ENCODE peak calls at places on chromosomes 16 and 17, in six cellular contexts. One of them, this sample, is unnamed. For H3K4me1, the result is how much of the 10 kb centered on the place peaks cover.

GRCh38 chr16:11328172-11329079 is 16.8 kb upstream of the RMI2 start:
- DNase-seq in pancreas: no peak
- DNase-seq in tibial nerve: no peak
- DNase-seq in cardiac muscle cell: peak
- DNase-seq in Peyer's patch: peak
- DNase-seq in thoracic aorta: no peak
- DNase-seq in this sample: peak

GRCh38 chr17:78664476-78665384 is 87.5 kb upstream of the DNAH17 start:
- DNase-seq in pancreas: no peak
- DNase-seq in tibial nerve: no peak
- DNase-seq in cardiac muscle cell: no peak
- DNase-seq in Peyer's patch: no peak
- DNase-seq in thoracic aorta: no peak
- DNase-seq in this sample: no peak

GRCh38 chr16:74716355-74716754 is 15.7 kb upstream of the MLKL start:
- DNase-seq in pancreas: peak
- DNase-seq in tibial nerve: no peak
- DNase-seq in cardiac muscle cell: no peak
- DNase-seq in Peyer's patch: no peak
- DNase-seq in thoracic aorta: no peak
- DNase-seq in this sample: no peak

GRCh38 chr16:75112281-75113045 is 4.1 kb downstream of the LDHD start:
- DNase-seq in pancreas: peak
- DNase-seq in tibial nerve: no peak
- DNase-seq in cardiac muscle cell: no peak
- DNase-seq in Peyer's patch: no peak
- DNase-seq in thoracic aorta: no peak
- DNase-seq in this sample: no peak

GRCh38 chr17:59830846-59831486 is 61.8 kb downstream of the TUBD1 start:
- DNase-seq in pancreas: no peak
- DNase-seq in tibial nerve: no peak
- DNase-seq in cardiac muscle cell: no peak
- DNase-seq in Peyer's patch: no peak
- DNase-seq in thoracic aorta: no peak
- DNase-seq in this sample: no peak

GRCh38 chr16:85453701-85454100 is 159.4 kb upstream of the GSE1 start:
- DNase-seq in pancreas: no peak
- DNase-seq in tibial nerve: no peak
- DNase-seq in cardiac muscle cell: no peak
- DNase-seq in Peyer's patch: no peak
- DNase-seq in thoracic aorta: no peak
- DNase-seq in this sample: no peak

GRCh38 chr17:1783834-1784611 is 22.2 kb downstream of the SERPINF1 start:
- DNase-seq in pancreas: peak
- DNase-seq in tibial nerve: peak
- DNase-seq in cardiac muscle cell: peak
- DNase-seq in Peyer's patch: peak
- DNase-seq in thoracic aorta: peak
- DNase-seq in this sample: peak

GRCh38 chr17:68182940-68183551 is 64.8 kb upstream of the AMZ2 start:
- DNase-seq in pancreas: no peak
- DNase-seq in tibial nerve: no peak
- DNase-seq in cardiac muscle cell: no peak
- DNase-seq in Peyer's patch: peak
- DNase-seq in thoracic aorta: no peak
- DNase-seq in this sample: no peak

GRCh38 chr16:69019811-69020210 is 85.6 kb upstream of the HAS3 start:
- DNase-seq in pancreas: no peak
- DNase-seq in tibial nerve: no peak
- DNase-seq in cardiac muscle cell: no peak
- DNase-seq in Peyer's patch: no peak
- DNase-seq in thoracic aorta: no peak
- DNase-seq in this sample: no peak

GRCh38 chr16:58127033-58127556 is 2.1 kb downstream of the CFAP20 start:
- DNase-seq in pancreas: no peak
- DNase-seq in tibial nerve: no peak
- DNase-seq in cardiac muscle cell: peak
- DNase-seq in Peyer's patch: no peak
- DNase-seq in thoracic aorta: no peak
- DNase-seq in this sample: no peak

GRCh38 chr16:70746040-70746707 is 54.8 kb downstream of the VAC14 start:
- DNase-seq in pancreas: no peak
- DNase-seq in tibial nerve: no peak
- DNase-seq in cardiac muscle cell: no peak
- DNase-seq in Peyer's patch: peak
- DNase-seq in thoracic aorta: peak
- DNase-seq in this sample: peak

GRCh38 chr17:55283256-55283965 is 18.7 kb downstream of the HLF start:
- DNase-seq in pancreas: no peak
- DNase-seq in tibial nerve: no peak
- DNase-seq in cardiac muscle cell: no peak
- DNase-seq in Peyer's patch: no peak
- DNase-seq in thoracic aorta: no peak
- DNase-seq in this sample: no peak
- H3K4me1 ChIP-seq in pancreas: under half
- H3K4me1 ChIP-seq in tibial nerve: under half
- H3K4me1 ChIP-seq in cardiac muscle cell: under half
- H3K4me1 ChIP-seq in Peyer's patch: under half
- H3K4me1 ChIP-seq in thoracic aorta: under half
- H3K4me1 ChIP-seq in this sample: under half

GRCh38 chr17:64066709-64067108 is 46.3 kb upstream of the ICAM2 start:
- DNase-seq in pancreas: no peak
- DNase-seq in tibial nerve: no peak
- DNase-seq in cardiac muscle cell: no peak
- DNase-seq in Peyer's patch: peak
- DNase-seq in thoracic aorta: no peak
- DNase-seq in this sample: no peak
- TF ChIP-seq CTCF in pancreas: no peak
- TF ChIP-seq CTCF in tibial nerve: no peak
- TF ChIP-seq CTCF in cardiac muscle cell: no peak
- TF ChIP-seq CTCF in Peyer's patch: no peak
- TF ChIP-seq CTCF in thoracic aorta: no peak
- TF ChIP-seq CTCF in this sample: no peak

GRCh38 chr17:79804856-79805696 is 8.2 kb upstream of the CBX8 start:
- DNase-seq in pancreas: no peak
- DNase-seq in tibial nerve: no peak
- DNase-seq in cardiac muscle cell: no peak
- DNase-seq in Peyer's patch: no peak
- DNase-seq in thoracic aorta: no peak
- DNase-seq in this sample: no peak
- H3K4me1 ChIP-seq in pancreas: under half
- H3K4me1 ChIP-seq in tibial nerve: under half
- H3K4me1 ChIP-seq in cardiac muscle cell: under half
- H3K4me1 ChIP-seq in Peyer's patch: under half
- H3K4me1 ChIP-seq in thoracic aorta: under half
- H3K4me1 ChIP-seq in this sample: under half

DNA sequence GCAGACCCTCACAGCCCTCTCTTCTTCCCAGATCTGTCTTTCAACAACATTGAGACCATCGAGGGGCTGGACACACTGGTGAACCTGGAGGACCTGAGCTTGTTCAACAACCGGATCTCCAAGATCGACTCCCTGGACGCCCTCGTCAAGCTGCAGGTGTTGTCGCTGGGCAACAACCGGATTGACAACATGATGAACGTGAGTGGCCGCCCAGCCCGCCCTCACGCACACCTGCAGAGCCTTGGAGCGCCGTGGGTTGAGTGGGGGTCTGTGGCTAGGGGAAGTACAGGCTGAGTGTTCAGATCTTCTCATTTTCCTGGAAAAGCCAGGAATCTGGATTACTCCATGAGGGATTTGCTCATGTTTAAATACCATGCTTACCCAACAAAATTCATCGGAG is 15.2 kb downstream of the DRC3 start:
- DNase-seq in pancreas: no peak
- DNase-seq in tibial nerve: no peak
- DNase-seq in cardiac muscle cell: no peak
- DNase-seq in Peyer's patch: no peak
- DNase-seq in thoracic aorta: no peak
- DNase-seq in this sample: no peak
- TF ChIP-seq CTCF in pancreas: no peak
- TF ChIP-seq CTCF in tibial nerve: no peak
- TF ChIP-seq CTCF in cardiac muscle cell: no peak
- TF ChIP-seq CTCF in Peyer's patch: no peak
- TF ChIP-seq CTCF in thoracic aorta: no peak
- TF ChIP-seq CTCF in this sample: no peak

DNA sequence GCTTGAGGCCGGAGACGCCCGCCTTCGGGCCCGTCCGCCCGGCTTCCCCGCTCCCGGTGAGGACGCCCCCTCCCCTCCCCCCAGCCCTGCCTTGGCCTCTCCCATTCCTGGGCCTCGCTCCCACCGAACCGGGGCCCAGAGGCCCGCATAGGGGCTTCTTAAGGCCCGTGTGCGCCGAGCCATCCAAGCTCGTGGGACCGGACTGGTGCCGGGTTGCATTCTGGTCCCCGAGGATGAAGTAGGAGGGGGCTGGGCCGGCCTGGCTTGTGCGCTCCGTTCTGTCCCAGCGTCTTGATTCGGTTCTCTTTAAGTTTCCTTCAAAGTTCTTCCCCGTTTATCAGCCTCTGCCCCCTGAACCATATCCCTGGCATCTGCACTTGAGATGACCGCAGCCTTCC is 488 bp downstream of the SENP3 start:
- DNase-seq in pancreas: no peak
- DNase-seq in tibial nerve: no peak
- DNase-seq in cardiac muscle cell: peak
- DNase-seq in Peyer's patch: no peak
- DNase-seq in thoracic aorta: no peak
- DNase-seq in this sample: no peak
- H3K4me1 ChIP-seq in pancreas: under half
- H3K4me1 ChIP-seq in tibial nerve: under half
- H3K4me1 ChIP-seq in cardiac muscle cell: under half
- H3K4me1 ChIP-seq in Peyer's patch: under half
- H3K4me1 ChIP-seq in thoracic aorta: under half
- H3K4me1 ChIP-seq in this sample: under half

GRCh38 chr16:5056347-5056746 is 9.4 kb downstream of the C16orf89 start:
- DNase-seq in pancreas: peak
- DNase-seq in tibial nerve: no peak
- DNase-seq in cardiac muscle cell: peak
- DNase-seq in Peyer's patch: peak
- DNase-seq in thoracic aorta: no peak
- DNase-seq in this sample: no peak
- TF ChIP-seq CTCF in pancreas: no peak
- TF ChIP-seq CTCF in tibial nerve: no peak
- TF ChIP-seq CTCF in cardiac muscle cell: peak
- TF ChIP-seq CTCF in Peyer's patch: no peak
- TF ChIP-seq CTCF in thoracic aorta: no peak
- TF ChIP-seq CTCF in this sample: no peak

GRCh38 chr16:88761830-88762229 is 23.2 kb downstream of the PIEZO1 start:
- DNase-seq in pancreas: no peak
- DNase-seq in tibial nerve: no peak
- DNase-seq in cardiac muscle cell: no peak
- DNase-seq in Peyer's patch: no peak
- DNase-seq in thoracic aorta: no peak
- DNase-seq in this sample: no peak
- H3K4me1 ChIP-seq in pancreas: under half
- H3K4me1 ChIP-seq in tibial nerve: under half
- H3K4me1 ChIP-seq in cardiac muscle cell: under half
- H3K4me1 ChIP-seq in Peyer's patch: under half
- H3K4me1 ChIP-seq in thoracic aorta: under half
- H3K4me1 ChIP-seq in this sample: under half

DNA sequence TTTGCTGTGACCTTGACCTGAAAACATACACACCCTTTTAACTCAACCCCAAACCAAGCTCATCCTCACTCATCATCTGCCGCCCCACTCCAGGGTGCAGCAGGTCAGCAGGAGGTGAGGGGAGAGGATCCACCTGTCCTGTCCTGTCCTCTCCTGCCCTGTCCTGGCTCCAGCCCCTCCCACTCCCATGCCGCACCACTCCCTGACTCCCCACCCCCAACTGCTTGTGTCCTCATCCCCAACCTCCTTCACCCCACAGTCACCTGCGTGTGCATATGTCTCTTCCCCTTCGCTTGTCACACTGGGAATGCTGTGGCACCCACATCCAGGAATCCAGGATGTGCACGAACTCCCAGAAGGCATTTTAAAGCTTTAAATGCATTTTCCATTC is 15.6 kb downstream of the NGFR start:
- DNase-seq in pancreas: no peak
- DNase-seq in tibial nerve: no peak
- DNase-seq in cardiac muscle cell: no peak
- DNase-seq in Peyer's patch: no peak
- DNase-seq in thoracic aorta: no peak
- DNase-seq in this sample: no peak
- TF ChIP-seq CTCF in pancreas: no peak
- TF ChIP-seq CTCF in tibial nerve: no peak
- TF ChIP-seq CTCF in cardiac muscle cell: no peak
- TF ChIP-seq CTCF in Peyer's patch: no peak
- TF ChIP-seq CTCF in thoracic aorta: no peak
- TF ChIP-seq CTCF in this sample: no peak